ENCODE peak calls at places on chromosome 22, in five cellular contexts. W is A549, L is PC-3, H is suprapubic skin, M is uterus. C is an unnamed sample.
A peak's percentile ranks its signal among the peaks of the same experiment; 100 is the strongest.

GRCh38 chr22:20463324-20464095 is 25.9 kb upstream of the SCARF2 start:
- DNase-seq in M (no peak), H (no peak), L (no peak), W (no peak), C (no peak)

GRCh38 chr22:38754247-38755154 is 1.3 kb downstream of the SUN2 start:
- DNase-seq in H (peak; percentile 88), W (no peak), M (peak; percentile 88), L (peak; percentile 67), C (peak; percentile 70)

GRCh38 chr22:48498526-48499331 is 1328.9 kb downstream of the BRD1 start:
- DNase-seq in L (no peak), W (no peak), H (no peak), M (no peak), C (no peak)

GRCh38 chr22:40385041-40385782 is 14.8 kb downstream of the SGSM3 start:
- DNase-seq in W (no peak), M (no peak), L (no peak), H (no peak), C (no peak)

GRCh38 chr22:30328466-30329049 is 1.8 kb upstream of the TBC1D10A start:
- DNase-seq in M (no peak), H (no peak), L (no peak), W (no peak), C (no peak)

GRCh38 chr22:39083212-39084165 is 6.4 kb downstream of the APOBEC3G start:
- DNase-seq in L (no peak), M (no peak), H (no peak), W (no peak), C (no peak)

GRCh38 chr22:20021196-20022181 is 579 bp downstream of the TANGO2 start:
- DNase-seq in L (peak; percentile 46), W (no peak), H (no peak), M (no peak), C (peak; percentile 78)

GRCh38 chr22:27108425-27109114 is 451.2 kb downstream of the MIAT start:
- DNase-seq in H (no peak), L (no peak), M (peak; percentile 69), W (peak; percentile 45), C (no peak)

GRCh38 chr22:39481595-39481994 is 20.5 kb upstream of the MIEF1 start:
- DNase-seq in H (no peak), W (no peak), M (no peak), L (no peak), C (no peak)

GRCh38 chr22:21569459-21570161 is 2.1 kb downstream of the UBE2L3 start:
- DNase-seq in L (no peak), W (no peak), H (no peak), M (no peak), C (no peak)

GRCh38 chr22:22997988-22998387 is 72.3 kb upstream of the GNAZ start:
- DNase-seq in H (no peak), L (no peak), M (no peak), W (no peak), C (no peak)

GRCh38 chr22:19292262-19293230 is 1.0 kb upstream of the CLTCL1 start:
- DNase-seq in H (no peak), W (no peak), M (peak; percentile 65), L (no peak), C (no peak)

GRCh38 chr22:48651036-48651890 is 1176.4 kb downstream of the BRD1 start:
- DNase-seq in L (no peak), H (no peak), M (no peak), W (no peak), C (peak; percentile 64)

GRCh38 chr22:30344447-30345200 is 12.1 kb downstream of the SF3A1 start:
- DNase-seq in H (no peak), L (no peak), M (no peak), W (no peak), C (no peak)

GRCh38 chr22:22920910-22921550 is 33.4 kb downstream of the IGLL5 start:
- DNase-seq in M (no peak), W (no peak), H (no peak), L (no peak), C (no peak)

GRCh38 chr22:20983081-20983745 is 1.1 kb downstream of the LZTR1 start:
- DNase-seq in M (no peak), L (no peak), W (no peak), H (no peak), C (no peak)

GRCh38 chr22:17694193-17694592 is 55.6 kb downstream of the BCL2L13 start:
- DNase-seq in W (no peak), L (no peak), H (no peak), M (no peak), C (no peak)

GRCh38 chr22:41517172-41518047 is 26.9 kb downstream of the POLR3H start:
- DNase-seq in L (peak; percentile 70), W (peak; percentile 48), M (peak; percentile 80), H (peak; percentile 87), C (peak; percentile 81)

GRCh38 chr22:34356481-34356880 is 436.2 kb upstream of the LARGE1 start:
- DNase-seq in L (no peak), M (no peak), W (no peak), H (no peak), C (no peak)

GRCh38 chr22:48320671-48321515 is 1506.8 kb downstream of the BRD1 start:
- DNase-seq in W (no peak), L (no peak), M (no peak), H (no peak), C (peak; percentile 11)

GRCh38 chr22:39528080-39528661 is 4.4 kb downstream of the RPS19BP1 start:
- DNase-seq in H (no peak), M (no peak), W (no peak), L (no peak), C (no peak)

GRCh38 chr22:43008509-43008908 is 6.4 kb downstream of the PACSIN2 start:
- DNase-seq in W (no peak), M (no peak), H (no peak), L (no peak), C (no peak)
- H3K27ac ChIP-seq in W (peak overlapping the region; percentile 70), M (no peak overlapping the region), H (peak overlapping the region; percentile 42), L (peak overlapping the region; percentile 34), C (no peak overlapping the region)

DNA sequence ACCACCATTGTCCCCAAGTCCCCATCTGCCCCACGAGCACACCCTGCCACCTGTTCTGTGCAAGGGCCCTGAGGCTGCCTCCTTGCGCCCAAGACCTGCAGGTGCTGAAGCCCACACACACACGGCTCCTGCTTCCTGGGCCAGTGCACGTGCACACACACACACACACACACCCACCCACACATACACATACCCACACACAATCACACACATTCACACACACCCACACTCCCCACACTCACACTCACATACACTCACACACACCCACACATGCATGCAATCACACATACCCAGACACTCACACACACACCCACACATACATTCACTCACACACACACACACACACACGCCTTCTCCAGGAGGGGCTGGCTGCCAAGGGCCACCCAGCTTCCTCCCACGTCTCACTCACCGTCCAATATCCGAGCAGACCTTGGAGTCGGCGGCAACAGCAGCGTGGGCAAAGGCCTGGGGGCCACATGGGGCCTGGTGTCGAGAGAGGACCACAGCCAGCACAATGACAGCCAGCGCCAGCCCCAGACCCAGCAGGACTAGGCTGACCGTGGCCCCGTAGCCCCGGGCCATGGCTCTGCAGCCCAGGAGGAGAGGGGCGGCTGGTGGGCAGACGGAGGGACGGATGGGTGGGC is 616 bp downstream of the GGT5 start:
- DNase-seq in H (no peak), L (no peak), W (no peak), M (peak; percentile 49), C (no peak)
- H3K27ac ChIP-seq in H (peak overlapping the region; percentile 91), L (no peak overlapping the region), W (peak overlapping the region; percentile 100), M (peak overlapping the region; percentile 91), C (no peak overlapping the region)

DNA sequence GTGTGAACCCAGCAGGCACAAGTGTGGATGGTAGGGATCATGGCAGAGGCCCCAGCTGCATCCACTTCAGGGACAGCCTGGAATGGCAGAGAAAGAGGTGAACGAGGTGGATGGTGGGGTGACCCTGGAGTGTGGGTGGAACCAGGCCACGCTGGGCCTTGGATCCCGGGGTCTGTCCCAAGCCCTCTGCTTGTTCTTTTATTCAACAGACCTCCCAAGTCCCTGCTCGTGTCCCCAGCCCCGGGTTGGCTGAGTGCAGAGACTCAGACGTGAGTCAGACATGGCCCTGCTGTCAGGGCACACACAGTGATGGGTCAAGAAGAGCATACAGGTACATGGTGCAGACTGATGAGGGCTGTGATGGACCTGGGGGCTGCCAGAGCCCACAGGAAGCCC is 6.6 kb downstream of the ARHGAP8 start:
- DNase-seq in W (no peak), H (no peak), M (no peak), L (no peak), C (no peak)
- H3K27ac ChIP-seq in W (no peak overlapping the region), H (no peak overlapping the region), M (no peak overlapping the region), L (peak overlapping the region; percentile 7), C (no peak overlapping the region)

GRCh38 chr22:32627091-32627490 is 152.5 kb downstream of the FBXO7 start:
- DNase-seq in M (peak; percentile 54), H (no peak), W (no peak), L (no peak), C (no peak)
- H3K27ac ChIP-seq in M (peak overlapping the region; percentile 85), H (peak overlapping the region; percentile 73), W (no peak overlapping the region), L (no peak overlapping the region), C (no peak overlapping the region)

DNA sequence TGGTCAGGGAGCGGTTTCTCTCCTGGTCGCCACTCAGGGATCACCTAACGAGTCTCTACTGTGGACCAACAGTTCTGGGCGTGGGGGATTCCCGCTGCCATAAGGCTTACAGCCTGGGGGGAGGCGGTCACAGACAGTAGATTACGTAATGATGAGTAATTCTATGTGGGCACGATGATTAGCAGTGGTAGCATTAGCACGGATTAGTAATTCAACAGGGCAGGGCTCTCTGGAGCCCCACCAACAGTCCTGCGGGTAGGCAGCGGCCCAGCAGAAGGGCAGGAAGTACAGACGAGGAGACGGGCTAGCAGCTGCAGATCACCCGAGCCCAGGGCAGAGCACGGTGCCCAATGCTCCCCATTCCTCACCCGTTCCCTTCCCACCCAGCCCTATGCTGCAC is 3.6 kb downstream of the SHISAL1 start:
- DNase-seq in M (peak; percentile 88), H (no peak), L (peak; percentile 90), W (peak; percentile 53), C (no peak)
- H3K27ac ChIP-seq in M (peak overlapping the region; percentile 93), H (no peak overlapping the region), L (peak overlapping the region; percentile 64), W (peak overlapping the region; percentile 74), C (no peak overlapping the region)

DNA sequence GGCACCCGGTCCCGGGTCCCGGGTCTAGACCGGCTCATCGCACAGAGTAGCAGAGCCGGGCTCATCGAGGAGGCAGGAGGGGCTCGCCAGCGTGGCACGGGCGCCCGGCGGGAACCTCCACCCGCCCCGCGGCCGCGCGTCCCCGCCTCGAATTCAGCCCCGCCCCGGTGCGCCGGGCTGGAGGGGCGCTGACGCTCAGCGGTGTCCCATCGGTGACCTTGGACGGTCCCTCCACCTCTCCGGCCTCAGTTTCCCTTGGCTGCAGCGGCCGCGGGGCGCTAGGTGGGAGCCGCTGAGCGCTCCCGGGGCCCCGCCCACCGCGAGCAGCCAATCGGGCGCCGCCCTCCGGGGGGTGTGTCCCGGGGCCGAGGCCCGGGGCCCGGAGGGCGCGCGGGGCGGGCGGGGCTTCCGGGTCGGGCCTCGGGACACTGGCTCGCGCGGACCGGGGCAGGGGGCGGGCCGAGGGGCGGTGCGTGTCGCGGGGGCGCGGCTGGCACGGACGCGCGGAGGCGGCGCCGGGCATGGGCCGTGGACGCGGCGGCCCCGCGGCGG is at the start of gene PPARA:
- DNase-seq in H (peak; percentile 93), W (peak; percentile 51), M (peak; percentile 86), L (peak; percentile 69), C (peak; percentile 85)
- H3K27ac ChIP-seq in H (peak within 1 kb of the TSS; percentile 89), W (peak within 1 kb of the TSS; percentile 91), M (peak within 1 kb of the TSS; percentile 94), L (no peak within 1 kb of the TSS), C (peak within 1 kb of the TSS; percentile 97)

DNA sequence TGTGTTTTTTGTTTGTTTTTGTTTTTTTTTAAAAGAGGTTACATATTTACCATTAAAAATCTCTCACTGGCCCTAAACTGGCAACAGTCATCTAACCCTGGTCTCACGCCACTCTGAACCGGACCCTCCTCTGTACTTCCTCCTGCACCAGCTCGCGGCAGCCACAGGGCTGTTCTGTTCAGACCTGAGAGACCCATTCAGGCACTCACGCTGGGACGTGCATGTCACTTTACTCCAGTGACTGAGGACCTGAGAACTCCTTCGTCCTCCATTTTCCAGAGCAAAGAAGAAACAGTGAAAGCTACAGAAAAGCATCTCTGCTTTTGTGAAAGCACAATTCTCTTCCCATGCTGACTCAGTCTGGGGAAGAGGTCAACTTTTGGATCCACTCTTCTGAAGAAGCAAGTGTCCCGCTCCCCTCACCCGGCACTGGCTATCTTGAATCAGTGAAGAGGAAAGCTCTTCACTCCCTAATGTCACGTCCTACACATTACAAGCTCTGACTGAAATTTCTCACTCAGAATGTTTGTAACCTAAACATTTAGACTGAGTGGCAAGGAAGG is 24.6 kb downstream of the PISD start:
- DNase-seq in L (no peak), W (no peak), M (no peak), H (no peak), C (no peak)
- H3K27ac ChIP-seq in L (no peak overlapping the region), W (no peak overlapping the region), M (peak overlapping the region; percentile 17), H (peak overlapping the region; percentile 52), C (peak overlapping the region; percentile 82)

C was measured in dorsolateral prefrontal cortex.